ENCODE peak calls at places on chromosomes 3 and 15, in eight cellular contexts. One of them, this sample, is unnamed.
A peak's percentile ranks its signal among the peaks of the same experiment; 100 is the strongest.

GRCh38 chr15:72970965-72971746 is 81.1 kb upstream of the NEO1 start:
- DNase-seq in GM20000: no peak
- DNase-seq in progenitor cell of endocrine pancreas: no peak
- DNase-seq in RWPE1: no peak
- DNase-seq in uterus: no peak
- DNase-seq in right atrium auricular region: no peak
- DNase-seq in fibroblast of pulmonary artery: peak; percentile 21
- DNase-seq in spleen: no peak
- DNase-seq in this sample: no peak

GRCh38 chr15:78033864-78034263 is 43.6 kb downstream of the TBC1D2B start:
- DNase-seq in GM20000: no peak
- DNase-seq in progenitor cell of endocrine pancreas: no peak
- DNase-seq in RWPE1: no peak
- DNase-seq in uterus: no peak
- DNase-seq in right atrium auricular region: no peak
- DNase-seq in fibroblast of pulmonary artery: peak; percentile 33
- DNase-seq in spleen: no peak
- DNase-seq in this sample: no peak

GRCh38 chr3:67064105-67064504 is 66.0 kb downstream of the KBTBD8 start:
- DNase-seq in GM20000: no peak
- DNase-seq in progenitor cell of endocrine pancreas: no peak
- DNase-seq in RWPE1: peak; percentile 5
- DNase-seq in uterus: no peak
- DNase-seq in right atrium auricular region: no peak
- DNase-seq in fibroblast of pulmonary artery: peak; percentile 19
- DNase-seq in spleen: no peak
- DNase-seq in this sample: no peak

GRCh38 chr3:21751891-21752290 is 881 bp upstream of the ZNF385D start:
- DNase-seq in GM20000: no peak
- DNase-seq in progenitor cell of endocrine pancreas: no peak
- DNase-seq in RWPE1: no peak
- DNase-seq in uterus: no peak
- DNase-seq in right atrium auricular region: no peak
- DNase-seq in fibroblast of pulmonary artery: no peak
- DNase-seq in spleen: no peak
- DNase-seq in this sample: no peak

GRCh38 chr3:174891524-174892203 is 32.5 kb downstream of the NAALADL2 start:
- DNase-seq in GM20000: no peak
- DNase-seq in progenitor cell of endocrine pancreas: no peak
- DNase-seq in RWPE1: no peak
- DNase-seq in uterus: no peak
- DNase-seq in right atrium auricular region: no peak
- DNase-seq in fibroblast of pulmonary artery: peak; percentile 46
- DNase-seq in spleen: no peak
- DNase-seq in this sample: no peak

GRCh38 chr3:178736300-178736699 is 200.1 kb downstream of the KCNMB2 start:
- DNase-seq in GM20000: no peak
- DNase-seq in progenitor cell of endocrine pancreas: no peak
- DNase-seq in RWPE1: peak; percentile 14
- DNase-seq in uterus: no peak
- DNase-seq in right atrium auricular region: no peak
- DNase-seq in fibroblast of pulmonary artery: no peak
- DNase-seq in spleen: no peak
- DNase-seq in this sample: no peak

GRCh38 chr15:78063966-78064365 is 13.5 kb downstream of the TBC1D2B start:
- DNase-seq in GM20000: no peak
- DNase-seq in progenitor cell of endocrine pancreas: no peak
- DNase-seq in RWPE1: no peak
- DNase-seq in uterus: no peak
- DNase-seq in right atrium auricular region: no peak
- DNase-seq in fibroblast of pulmonary artery: peak; percentile 45
- DNase-seq in spleen: no peak
- DNase-seq in this sample: no peak

GRCh38 chr3:102235679-102236078 is 199.1 kb upstream of the ZPLD1 start:
- DNase-seq in GM20000: no peak
- DNase-seq in progenitor cell of endocrine pancreas: no peak
- DNase-seq in RWPE1: peak; percentile 37
- DNase-seq in uterus: no peak
- DNase-seq in right atrium auricular region: no peak
- DNase-seq in fibroblast of pulmonary artery: peak; percentile 16
- DNase-seq in spleen: no peak
- DNase-seq in this sample: no peak

DNA sequence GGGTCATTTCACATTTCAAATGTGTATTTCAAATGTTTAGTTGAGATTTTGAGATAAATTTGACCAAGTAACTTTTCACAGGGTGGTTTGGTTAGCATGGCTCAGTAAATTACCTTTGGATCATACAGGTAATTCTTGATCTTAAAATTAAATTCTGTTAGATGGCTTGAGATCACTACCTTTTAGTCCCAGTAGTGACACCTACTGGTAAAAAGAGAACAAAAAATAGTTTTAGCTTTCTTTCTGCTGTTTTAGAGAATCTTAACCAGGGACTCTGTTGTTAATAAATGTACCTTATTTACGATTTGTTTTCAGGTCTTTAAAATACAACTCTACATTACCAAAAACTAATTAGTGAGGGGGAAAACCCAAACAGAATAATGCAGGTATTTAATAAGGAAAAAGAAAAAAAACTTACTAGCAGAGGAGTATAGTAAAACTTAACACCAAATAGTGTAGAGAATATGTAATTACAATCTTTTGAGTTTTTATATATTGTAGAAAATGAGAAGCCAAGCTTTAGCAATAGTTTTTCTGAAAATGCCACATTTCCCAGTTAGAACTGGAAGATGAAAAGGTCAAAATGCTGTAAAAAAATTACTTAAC is 620.3 kb upstream of the AGTR1 start:
- DNase-seq in GM20000: peak; percentile 7
- DNase-seq in progenitor cell of endocrine pancreas: no peak
- DNase-seq in RWPE1: peak; percentile 8
- DNase-seq in uterus: no peak
- DNase-seq in right atrium auricular region: no peak
- DNase-seq in fibroblast of pulmonary artery: peak; percentile 54
- DNase-seq in spleen: no peak
- DNase-seq in this sample: no peak
- TF ChIP-seq CTCF in GM20000: no peak
- TF ChIP-seq CTCF in progenitor cell of endocrine pancreas: peak; percentile 63
- TF ChIP-seq CTCF in RWPE1: peak; percentile 62
- TF ChIP-seq CTCF in uterus: peak; percentile 33
- TF ChIP-seq CTCF in right atrium auricular region: peak; percentile 64
- TF ChIP-seq CTCF in fibroblast of pulmonary artery: peak; percentile 58
- TF ChIP-seq CTCF in spleen: peak; percentile 22
- TF ChIP-seq CTCF in this sample: no peak

GRCh38 chr3:33317963-33318708 is 40.9 kb downstream of the FBXL2 start:
- DNase-seq in GM20000: no peak
- DNase-seq in progenitor cell of endocrine pancreas: no peak
- DNase-seq in RWPE1: no peak
- DNase-seq in uterus: no peak
- DNase-seq in right atrium auricular region: no peak
- DNase-seq in fibroblast of pulmonary artery: peak; percentile 13
- DNase-seq in spleen: no peak
- DNase-seq in this sample: no peak

GRCh38 chr3:33315826-33316225 is 38.6 kb downstream of the FBXL2 start:
- DNase-seq in GM20000: no peak
- DNase-seq in progenitor cell of endocrine pancreas: no peak
- DNase-seq in RWPE1: peak; percentile 26
- DNase-seq in uterus: no peak
- DNase-seq in right atrium auricular region: no peak
- DNase-seq in fibroblast of pulmonary artery: peak; percentile 87
- DNase-seq in spleen: no peak
- DNase-seq in this sample: no peak

GRCh38 chr3:33314993-33315392 is 37.8 kb downstream of the FBXL2 start:
- DNase-seq in GM20000: no peak
- DNase-seq in progenitor cell of endocrine pancreas: no peak
- DNase-seq in RWPE1: no peak
- DNase-seq in uterus: no peak
- DNase-seq in right atrium auricular region: no peak
- DNase-seq in fibroblast of pulmonary artery: no peak
- DNase-seq in spleen: no peak
- DNase-seq in this sample: no peak

GRCh38 chr3:33313331-33313730 is 36.1 kb downstream of the FBXL2 start:
- DNase-seq in GM20000: no peak
- DNase-seq in progenitor cell of endocrine pancreas: no peak
- DNase-seq in RWPE1: no peak
- DNase-seq in uterus: no peak
- DNase-seq in right atrium auricular region: no peak
- DNase-seq in fibroblast of pulmonary artery: peak; percentile 11
- DNase-seq in spleen: no peak
- DNase-seq in this sample: no peak

DNA sequence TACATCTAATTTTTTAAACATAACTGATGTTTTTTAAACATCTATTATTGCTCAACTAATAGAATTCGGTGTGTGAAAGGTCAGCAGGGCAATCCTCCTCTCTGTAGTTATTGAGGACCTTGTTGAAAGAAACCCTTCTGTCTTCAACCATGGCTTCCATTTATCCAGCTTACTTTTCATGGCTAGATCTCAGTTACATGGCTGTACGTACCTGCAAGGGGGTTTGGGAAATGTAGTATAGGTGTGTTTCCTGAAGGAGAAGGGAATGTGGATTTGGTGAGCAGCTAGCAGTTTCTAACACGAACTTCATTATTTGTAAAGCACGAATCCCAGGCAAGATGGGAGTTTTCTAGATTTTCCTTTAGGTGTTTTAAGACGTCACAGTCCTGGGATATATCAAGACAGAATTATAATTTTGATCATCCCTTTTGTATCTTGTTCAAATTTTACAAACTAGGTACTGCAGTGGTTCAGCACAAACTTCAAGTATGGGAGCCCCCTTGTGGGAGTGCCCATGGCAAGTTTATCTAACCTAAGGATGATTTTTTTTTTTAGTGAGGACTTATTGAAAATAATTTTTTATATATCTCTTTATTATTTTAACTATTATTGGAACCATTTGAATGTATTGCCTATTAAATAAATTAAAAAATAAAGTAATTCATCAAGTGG is 41.6 kb downstream of the FBXL2 start:
- DNase-seq in GM20000: no peak
- DNase-seq in progenitor cell of endocrine pancreas: no peak
- DNase-seq in RWPE1: no peak
- DNase-seq in uterus: no peak
- DNase-seq in right atrium auricular region: no peak
- DNase-seq in fibroblast of pulmonary artery: peak; percentile 22
- DNase-seq in spleen: no peak
- DNase-seq in this sample: no peak
- TF ChIP-seq CTCF in GM20000: no peak
- TF ChIP-seq CTCF in progenitor cell of endocrine pancreas: no peak
- TF ChIP-seq CTCF in RWPE1: no peak
- TF ChIP-seq CTCF in uterus: no peak
- TF ChIP-seq CTCF in right atrium auricular region: no peak
- TF ChIP-seq CTCF in fibroblast of pulmonary artery: peak; percentile 30
- TF ChIP-seq CTCF in spleen: no peak
- TF ChIP-seq CTCF in this sample: no peak

GRCh38 chr3:142853270-142854163 is 35.4 kb downstream of the PCOLCE2 start:
- DNase-seq in GM20000: no peak
- DNase-seq in progenitor cell of endocrine pancreas: no peak
- DNase-seq in RWPE1: peak; percentile 84
- DNase-seq in uterus: no peak
- DNase-seq in right atrium auricular region: no peak
- DNase-seq in fibroblast of pulmonary artery: peak; percentile 35
- DNase-seq in spleen: no peak
- DNase-seq in this sample: no peak

GRCh38 chr3:142852009-142852408 is 36.9 kb downstream of the PCOLCE2 start:
- DNase-seq in GM20000: no peak
- DNase-seq in progenitor cell of endocrine pancreas: no peak
- DNase-seq in RWPE1: no peak
- DNase-seq in uterus: no peak
- DNase-seq in right atrium auricular region: no peak
- DNase-seq in fibroblast of pulmonary artery: no peak
- DNase-seq in spleen: no peak
- DNase-seq in this sample: no peak

GRCh38 chr3:142858043-142858442 is 30.8 kb downstream of the PCOLCE2 start:
- DNase-seq in GM20000: no peak
- DNase-seq in progenitor cell of endocrine pancreas: no peak
- DNase-seq in RWPE1: no peak
- DNase-seq in uterus: no peak
- DNase-seq in right atrium auricular region: no peak
- DNase-seq in fibroblast of pulmonary artery: no peak
- DNase-seq in spleen: no peak
- DNase-seq in this sample: no peak

GRCh38 chr3:142861926-142862325 is 27.0 kb downstream of the PCOLCE2 start:
- DNase-seq in GM20000: no peak
- DNase-seq in progenitor cell of endocrine pancreas: no peak
- DNase-seq in RWPE1: no peak
- DNase-seq in uterus: no peak
- DNase-seq in right atrium auricular region: no peak
- DNase-seq in fibroblast of pulmonary artery: no peak
- DNase-seq in spleen: no peak
- DNase-seq in this sample: no peak

GRCh38 chr3:142857056-142857455 is 31.8 kb downstream of the PCOLCE2 start:
- DNase-seq in GM20000: no peak
- DNase-seq in progenitor cell of endocrine pancreas: no peak
- DNase-seq in RWPE1: no peak
- DNase-seq in uterus: no peak
- DNase-seq in right atrium auricular region: no peak
- DNase-seq in fibroblast of pulmonary artery: peak; percentile 7
- DNase-seq in spleen: no peak
- DNase-seq in this sample: peak; percentile 24
- TF ChIP-seq CTCF in GM20000: no peak
- TF ChIP-seq CTCF in progenitor cell of endocrine pancreas: peak; percentile 40
- TF ChIP-seq CTCF in RWPE1: no peak
- TF ChIP-seq CTCF in uterus: no peak
- TF ChIP-seq CTCF in right atrium auricular region: no peak
- TF ChIP-seq CTCF in fibroblast of pulmonary artery: no peak
- TF ChIP-seq CTCF in spleen: no peak
- TF ChIP-seq CTCF in this sample: no peak

GRCh38 chr3:134597390-134597975 is 53.3 kb downstream of the KY start:
- DNase-seq in GM20000: no peak
- DNase-seq in progenitor cell of endocrine pancreas: no peak
- DNase-seq in RWPE1: peak; percentile 90
- DNase-seq in uterus: no peak
- DNase-seq in right atrium auricular region: no peak
- DNase-seq in fibroblast of pulmonary artery: peak; percentile 39
- DNase-seq in spleen: no peak
- DNase-seq in this sample: no peak

GRCh38 chr3:134590766-134591165 is 60.1 kb downstream of the KY start:
- DNase-seq in GM20000: no peak
- DNase-seq in progenitor cell of endocrine pancreas: no peak
- DNase-seq in RWPE1: no peak
- DNase-seq in uterus: no peak
- DNase-seq in right atrium auricular region: no peak
- DNase-seq in fibroblast of pulmonary artery: no peak
- DNase-seq in spleen: no peak
- DNase-seq in this sample: no peak

GRCh38 chr3:134592806-134593205 is 58.0 kb downstream of the KY start:
- DNase-seq in GM20000: no peak
- DNase-seq in progenitor cell of endocrine pancreas: no peak
- DNase-seq in RWPE1: no peak
- DNase-seq in uterus: no peak
- DNase-seq in right atrium auricular region: no peak
- DNase-seq in fibroblast of pulmonary artery: no peak
- DNase-seq in spleen: no peak
- DNase-seq in this sample: no peak

GRCh38 chr3:134598813-134599563 is 51.8 kb downstream of the KY start:
- DNase-seq in GM20000: no peak
- DNase-seq in progenitor cell of endocrine pancreas: no peak
- DNase-seq in RWPE1: no peak
- DNase-seq in uterus: no peak
- DNase-seq in right atrium auricular region: no peak
- DNase-seq in fibroblast of pulmonary artery: no peak
- DNase-seq in spleen: no peak
- DNase-seq in this sample: no peak

GRCh38 chr3:134594236-134594825 is 56.5 kb downstream of the KY start:
- DNase-seq in GM20000: no peak
- DNase-seq in progenitor cell of endocrine pancreas: no peak
- DNase-seq in RWPE1: no peak
- DNase-seq in uterus: no peak
- DNase-seq in right atrium auricular region: no peak
- DNase-seq in fibroblast of pulmonary artery: peak; percentile 41
- DNase-seq in spleen: no peak
- DNase-seq in this sample: no peak
- TF ChIP-seq CTCF in GM20000: no peak
- TF ChIP-seq CTCF in progenitor cell of endocrine pancreas: no peak
- TF ChIP-seq CTCF in RWPE1: no peak
- TF ChIP-seq CTCF in uterus: no peak
- TF ChIP-seq CTCF in right atrium auricular region: no peak
- TF ChIP-seq CTCF in fibroblast of pulmonary artery: no peak
- TF ChIP-seq CTCF in spleen: no peak
- TF ChIP-seq CTCF in this sample: no peak